ENCODE peak calls at places on chromosomes 13 and 19, in five cellular contexts. T is neural progenitor cell, V is GM23338, D is MM.1S, Z is GM23248. X is an unnamed sample.

GRCh38 chr19:55694241-55694655 is 19.2 kb downstream of the EPN1 start:
- DNase-seq in V (no peak), Z (no peak), T (no peak), D (no peak), X (no peak)

GRCh38 chr13:44932850-44933251 is 56.4 kb downstream of the NUFIP1 start:
- DNase-seq in T (no peak), D (no peak), V (no peak), Z (peak; percentile 75), X (peak; percentile 76)

GRCh38 chr19:44602071-44602470 is 11.3 kb upstream of the IGSF23 start:
- DNase-seq in T (no peak), V (no peak), Z (no peak), D (no peak), X (no peak)

GRCh38 chr13:53201454-53202225 is 173.0 kb downstream of the OLFM4 start:
- DNase-seq in Z (peak; percentile 36), D (no peak), T (peak; percentile 77), V (peak; percentile 65), X (no peak)

GRCh38 chr19:16661480-16662034 is 618 bp downstream of the TMEM38A start:
- DNase-seq in D (peak; percentile 71), Z (peak; percentile 19), T (peak; percentile 16), V (peak; percentile 72), X (no peak)

GRCh38 chr19:2950286-2951124 is 5.7 kb upstream of the ZNF77 start:
- DNase-seq in D (peak; percentile 86), T (peak; percentile 99), Z (peak; percentile 100), V (peak; percentile 99), X (peak; percentile 98)

GRCh38 chr13:97844151-97844550 is 109.3 kb upstream of the IPO5 start:
- DNase-seq in T (no peak), V (no peak), D (no peak), Z (no peak), X (no peak)

GRCh38 chr19:9968820-9969687 is 32.7 kb upstream of the OLFM2 start:
- DNase-seq in Z (no peak), T (no peak), D (no peak), V (no peak), X (no peak)

GRCh38 chr13:41216160-41216559 is 21.8 kb upstream of the KBTBD7 start:
- DNase-seq in Z (peak; percentile 40), T (no peak), D (no peak), V (no peak), X (peak; percentile 55)

GRCh38 chr19:52603558-52604207 is 33.6 kb downstream of the ZNF701 start:
- DNase-seq in T (no peak), V (no peak), D (no peak), Z (peak; percentile 54), X (no peak)

GRCh38 chr19:53055117-53055516 is 10.6 kb downstream of the ERVV-2 start:
- DNase-seq in D (no peak), Z (no peak), T (no peak), V (no peak), X (peak; percentile 13)

GRCh38 chr13:73090116-73090811 is 31.5 kb downstream of the KLF5 start:
- DNase-seq in Z (peak; percentile 77), D (peak; percentile 16), T (no peak), V (peak; percentile 72), X (peak; percentile 95)

GRCh38 chr13:28679628-28680027 is 20.7 kb downstream of the POMP start:
- DNase-seq in V (peak; percentile 42), T (no peak), D (no peak), Z (peak; percentile 61), X (peak; percentile 35)

GRCh38 chr13:42478531-42479156 is 95.3 kb upstream of the TNFSF11 start:
- DNase-seq in D (no peak), V (peak; percentile 62), Z (peak; percentile 34), T (peak; percentile 27), X (peak; percentile 53)

GRCh38 chr13:50400930-50401553 is 385.8 kb downstream of the KCNRG start:
- DNase-seq in T (no peak), Z (peak; percentile 90), V (no peak), D (no peak), X (no peak)

DNA sequence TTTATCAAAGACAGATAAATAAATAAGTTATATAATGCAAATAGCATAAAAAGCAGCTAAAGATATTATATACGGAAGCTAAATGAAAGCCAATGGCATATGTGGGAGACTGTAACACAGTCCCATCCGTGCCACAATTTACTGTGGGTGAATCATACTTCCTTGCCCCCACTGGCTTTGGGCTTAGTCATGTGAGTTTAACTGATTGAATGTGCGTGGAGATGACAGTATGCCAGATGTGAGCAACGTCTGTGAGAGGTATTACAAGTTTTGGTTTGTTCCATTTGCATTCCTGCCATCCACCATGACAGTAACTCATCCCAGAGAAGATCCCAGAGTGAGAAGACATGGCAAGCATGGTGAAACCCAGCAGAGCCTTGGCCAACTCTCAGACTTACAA is 340.0 kb downstream of the SUCLA2 start:
- DNase-seq in T (no peak), V (no peak), D (no peak), Z (peak; percentile 91), X (peak; percentile 72)
- H3K27me3 ChIP-seq in T (no peaks in the 10 kb centered on the region), V (no peaks in the 10 kb centered on the region), D (no peaks in the 10 kb centered on the region), Z (no peaks in the 10 kb centered on the region), X (no peaks in the 10 kb centered on the region)

DNA sequence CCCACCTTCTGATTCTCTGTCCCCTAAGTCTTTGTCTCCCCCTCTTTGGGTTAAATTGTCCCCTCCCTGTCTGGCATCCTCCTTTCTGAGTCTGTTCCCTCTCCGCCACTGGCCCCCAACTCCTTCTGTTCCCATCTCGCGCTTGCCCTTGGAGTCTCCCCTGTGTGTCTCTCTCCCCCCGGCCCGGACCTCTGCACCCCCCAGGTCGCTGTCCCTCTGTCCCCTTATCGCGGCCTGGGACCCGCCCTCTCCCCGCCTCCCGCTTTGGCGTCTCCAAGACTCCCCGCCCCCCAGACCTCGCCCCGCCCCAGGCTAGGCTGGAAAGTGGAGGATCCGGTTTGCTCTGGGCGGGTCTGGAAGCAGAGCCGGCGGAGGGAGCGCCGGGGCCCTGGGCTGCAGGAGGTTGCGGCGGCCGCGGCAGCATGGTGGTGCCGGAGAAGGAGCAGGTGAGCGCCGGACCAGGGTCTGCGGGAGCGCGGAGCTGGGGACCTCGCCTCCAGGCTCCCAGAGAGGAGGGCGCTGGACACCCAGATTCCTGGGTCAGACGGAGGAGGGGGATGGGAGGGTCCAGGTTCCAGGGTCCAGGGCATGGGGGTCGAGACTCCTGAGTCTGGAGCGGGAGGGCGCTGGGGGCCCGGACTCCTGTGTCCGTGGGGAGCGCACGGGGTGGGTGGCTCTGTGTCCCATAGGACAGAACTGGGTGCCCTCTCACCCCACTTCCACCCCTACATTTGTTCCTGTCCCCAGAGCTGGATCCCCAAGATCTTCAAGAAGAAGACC is at the start of gene TRPM4:
- DNase-seq in Z (peak; percentile 93), D (no peak), T (peak; percentile 96), V (peak; percentile 97), X (peak; percentile 96)
- H3K4me1 ChIP-seq in Z (peaks cover 8% of the 10 kb centered on the region), D (no peaks in the 10 kb centered on the region), T (peaks cover 8% of the 10 kb centered on the region), V (peaks cover 14% of the 10 kb centered on the region), X (peaks cover 11% of the 10 kb centered on the region)

GRCh38 chr13:112838038-112838965 is 130.7 kb upstream of the MCF2L start:
- DNase-seq in Z (no peak), T (no peak), D (no peak), V (no peak), X (no peak)

GRCh38 chr13:112835344-112835743 is 133.7 kb upstream of the MCF2L start:
- DNase-seq in V (no peak), D (no peak), Z (no peak), T (no peak), X (no peak)

GRCh38 chr13:112837371-112838037 is 131.5 kb upstream of the MCF2L start:
- DNase-seq in Z (peak; percentile 76), V (no peak), D (no peak), T (no peak), X (no peak)

GRCh38 chr13:112835796-112836195 is 133.2 kb upstream of the MCF2L start:
- DNase-seq in V (no peak), Z (no peak), D (no peak), T (no peak), X (no peak)

GRCh38 chr13:112836940-112837339 is 132.1 kb upstream of the MCF2L start:
- DNase-seq in D (no peak), V (no peak), Z (no peak), T (no peak), X (no peak)
- H3F3A ChIP-seq in D (no peaks in the 10 kb centered on the region), V (no peaks in the 10 kb centered on the region), Z (peaks cover 6% of the 10 kb centered on the region), T (no peaks in the 10 kb centered on the region), X (no peaks in the 10 kb centered on the region)

GRCh38 chr19:14530005-14530348 is 583 bp downstream of the TECR start:
- DNase-seq in Z (no peak), V (peak; percentile 51), T (peak; percentile 79), D (peak; percentile 19), X (no peak)

GRCh38 chr19:14530505-14530904 is 1.1 kb downstream of the TECR start:
- DNase-seq in Z (no peak), T (no peak), D (no peak), V (no peak), X (no peak)

GRCh38 chr19:14526423-14526822 is 3.0 kb upstream of the TECR start:
- DNase-seq in V (no peak), D (no peak), T (no peak), Z (no peak), X (no peak)

GRCh38 chr19:14528419-14529253 is 758 bp upstream of the TECR start:
- DNase-seq in Z (no peak), V (no peak), D (no peak), T (no peak), X (no peak)

GRCh38 chr19:14529254-14530004 is at the start of gene TECR:
- DNase-seq in V (peak; percentile 100), T (peak; percentile 100), D (peak; percentile 100), Z (peak; percentile 100), X (peak; percentile 100)
- H3K27me3 ChIP-seq in V (no peaks in the 10 kb centered on the region), T (no peaks in the 10 kb centered on the region), D (no peaks in the 10 kb centered on the region), Z (no peaks in the 10 kb centered on the region), X (no peaks in the 10 kb centered on the region)

GRCh38 chr19:12984683-12985048 is 10.6 kb upstream of the NFIX start:
- DNase-seq in V (no peak), T (no peak), D (no peak), Z (no peak), X (no peak)

GRCh38 chr19:12983561-12984142 is 11.6 kb upstream of the NFIX start:
- DNase-seq in V (peak; percentile 80), T (peak; percentile 91), Z (peak; percentile 87), D (peak; percentile 68), X (peak; percentile 89)

GRCh38 chr19:12986726-12987125 is 8.5 kb upstream of the NFIX start:
- DNase-seq in T (no peak), Z (no peak), D (no peak), V (no peak), X (no peak)

GRCh38 chr19:12984143-12984627 is 11.1 kb upstream of the NFIX start:
- DNase-seq in V (no peak), T (no peak), D (no peak), Z (peak; percentile 44), X (no peak)

GRCh38 chr19:12985049-12985776 is 10.1 kb upstream of the NFIX start:
- DNase-seq in T (peak; percentile 36), D (peak; percentile 51), Z (peak; percentile 88), V (no peak), X (no peak)
- H3K4me1 ChIP-seq in T (no peaks in the 10 kb centered on the region), D (peaks cover 33% of the 10 kb centered on the region), Z (peaks cover 11% of the 10 kb centered on the region), V (no peaks in the 10 kb centered on the region), X (no peaks in the 10 kb centered on the region)